ENCODE peak calls at places on chromosome 11, in five cellular contexts. D is heart left ventricle, S is osteocyte, J is GM12865, P is GM13977. O is an unnamed sample.

GRCh38 chr11:77065878-77066228 is 918 bp upstream of the CAPN5 start:
- DNase-seq in D (no peak), S (no peak), J (peak), P (no peak), O (peak)

GRCh38 chr11:60169264-60169915 is 13.5 kb downstream of the MS4A6A start:
- DNase-seq in D (no peak), S (no peak), J (peak), P (no peak), O (no peak)

GRCh38 chr11:105648762-105649161 is 38.9 kb downstream of the GRIA4 start:
- DNase-seq in D (no peak), S (no peak), J (no peak), P (no peak), O (no peak)

GRCh38 chr11:108592591-108593213 is 866 bp downstream of the EXPH5 start:
- DNase-seq in D (no peak), S (no peak), J (peak), P (peak), O (peak)

GRCh38 chr11:16809901-16810668 is 71.6 kb downstream of the C11orf58 start:
- DNase-seq in D (peak), S (no peak), J (no peak), P (no peak), O (no peak)

GRCh38 chr11:62359475-62359874 is 22.2 kb downstream of the ASRGL1 start:
- DNase-seq in D (no peak), S (no peak), J (no peak), P (no peak), O (no peak)

GRCh38 chr11:22192642-22193347 is at the start of gene ANO5:
- DNase-seq in D (peak), S (peak), J (peak), P (peak), O (peak)

GRCh38 chr11:44030276-44030932 is 17.4 kb upstream of the ACCSL start:
- DNase-seq in D (peak), S (peak), J (no peak), P (no peak), O (peak)

GRCh38 chr11:128890543-128891409 is at the start of gene KCNJ5:
- DNase-seq in D (peak), S (no peak), J (no peak), P (no peak), O (no peak)
- TF ChIP-seq CTCF in D (peak), S (no peak), J (no peak), P (no peak), O (no peak)

DNA sequence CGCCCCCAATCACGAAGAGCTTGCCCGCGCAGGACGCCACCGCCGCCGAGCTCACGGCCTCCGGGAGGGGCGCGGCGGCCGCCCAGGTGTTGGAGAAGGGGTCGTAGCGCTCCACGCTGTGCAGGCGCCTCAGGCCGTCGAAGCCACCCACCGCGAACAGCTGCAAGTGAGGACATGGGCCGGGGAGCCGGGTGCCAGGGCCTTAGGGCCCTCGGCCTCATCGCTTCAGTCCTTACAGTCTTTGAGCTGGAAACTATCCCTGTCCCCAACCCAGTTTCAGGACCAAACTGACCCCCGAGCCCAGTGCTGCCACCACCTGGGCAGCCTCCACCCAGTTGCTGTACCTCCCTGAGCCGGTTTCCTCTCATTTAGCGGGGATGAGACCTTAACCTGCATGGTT is 7.6 kb downstream of the KLHL35 start:
- DNase-seq in D (no peak), S (no peak), J (no peak), P (no peak), O (no peak)
- TF ChIP-seq CTCF in D (no peak), S (peak), J (no peak), P (peak), O (peak)

GRCh38 chr11:46524201-46524600 is 69.6 kb downstream of the AMBRA1 start:
- DNase-seq in D (no peak), S (no peak), J (no peak), P (no peak), O (no peak)

GRCh38 chr11:46523290-46523689 is 70.5 kb downstream of the AMBRA1 start:
- DNase-seq in D (no peak), S (no peak), J (no peak), P (no peak), O (no peak)

GRCh38 chr11:46520971-46521745 is 72.7 kb downstream of the AMBRA1 start:
- DNase-seq in D (no peak), S (no peak), J (no peak), P (no peak), O (no peak)

GRCh38 chr11:46521947-46522681 is 71.7 kb downstream of the AMBRA1 start:
- DNase-seq in D (no peak), S (no peak), J (no peak), P (no peak), O (no peak)

DNA sequence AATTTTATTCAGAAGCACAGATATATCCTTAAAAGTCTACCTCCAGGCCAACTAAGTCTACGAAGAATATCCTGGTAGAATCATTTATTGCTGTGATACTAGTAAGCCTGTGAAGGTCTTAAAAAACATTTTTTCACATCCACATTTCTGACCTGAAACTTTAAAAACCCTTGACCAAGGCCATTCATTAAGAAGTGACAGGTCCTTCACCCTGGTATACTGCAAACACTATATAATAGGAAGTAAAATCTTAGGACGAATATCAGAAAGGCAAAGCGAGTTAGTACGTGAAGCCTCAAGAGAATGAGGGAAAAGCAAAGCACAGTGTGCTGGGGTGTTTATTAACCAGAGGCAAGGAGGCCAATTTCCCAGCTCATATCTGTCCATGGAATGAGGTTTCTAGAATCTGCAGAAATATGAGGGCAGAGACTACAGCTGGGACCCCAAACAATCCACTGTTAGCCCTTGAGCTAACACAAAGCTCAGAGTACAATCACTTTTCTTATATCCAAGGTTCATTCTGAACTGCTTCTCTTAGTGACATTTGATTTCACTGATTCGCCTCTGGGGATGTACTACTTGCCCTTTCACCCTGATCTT is 71.0 kb downstream of the AMBRA1 start:
- DNase-seq in D (no peak), S (no peak), J (no peak), P (no peak), O (no peak)
- TF ChIP-seq CTCF in D (no peak), S (no peak), J (no peak), P (no peak), O (peak)

DNA sequence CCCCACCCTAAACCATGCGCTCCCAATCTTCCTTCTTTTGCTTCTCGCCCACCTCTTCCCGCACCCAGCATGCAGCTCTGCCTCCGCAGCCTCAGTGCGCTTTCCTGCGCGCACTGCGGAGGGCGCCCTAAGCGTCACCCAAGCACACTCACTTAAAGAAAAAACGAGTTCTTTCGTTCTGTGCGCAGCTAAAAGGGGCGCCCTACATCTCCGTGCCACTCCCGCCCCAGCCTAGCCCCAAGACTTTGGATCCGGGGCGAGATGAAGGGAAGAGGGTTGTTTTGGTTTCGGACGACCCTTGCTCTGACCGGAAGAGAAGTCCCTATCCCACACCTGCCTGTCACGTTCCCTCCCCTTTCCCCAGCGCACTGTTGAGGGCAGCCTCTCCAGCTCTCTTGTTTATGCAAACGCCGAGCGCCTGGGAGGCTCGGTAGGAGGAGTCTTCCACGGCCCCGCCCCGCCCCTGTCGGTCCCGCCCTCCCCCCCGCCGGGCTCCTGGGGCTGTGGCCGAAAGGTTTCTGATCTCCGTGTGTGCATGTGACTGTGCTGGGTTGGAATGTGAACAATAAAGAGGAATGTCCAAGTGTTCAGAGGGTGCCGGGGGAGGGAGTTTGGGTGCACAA is 5.3 kb downstream of the VSIG2 start:
- DNase-seq in D (peak), S (no peak), J (peak), P (peak), O (no peak)
- TF ChIP-seq CTCF in D (peak), S (peak), J (peak), P (peak), O (peak)

DNA sequence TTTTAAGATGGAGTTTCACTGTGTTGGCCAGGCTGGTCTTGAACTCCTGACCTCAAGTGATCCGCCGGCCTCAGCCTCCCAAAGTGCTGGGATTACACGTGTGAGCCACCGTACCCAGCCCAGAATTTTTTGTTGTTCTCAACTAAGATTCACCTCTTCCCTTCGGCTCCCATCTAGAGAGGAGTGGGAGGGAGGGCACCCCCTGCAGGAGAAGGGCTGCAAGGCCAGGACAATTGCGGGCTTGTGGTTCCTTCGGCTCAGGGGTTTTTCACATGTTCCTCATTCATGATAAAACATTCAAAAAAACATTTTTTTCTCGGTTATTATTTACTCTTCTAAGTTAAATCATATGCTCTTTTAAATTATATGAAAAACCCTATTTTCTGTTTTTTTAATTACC is 201.1 kb upstream of the LRRC4C start:
- DNase-seq in D (no peak), S (no peak), J (no peak), P (no peak), O (no peak)
- TF ChIP-seq CTCF in D (no peak), S (no peak), J (peak), P (peak), O (peak)

GRCh38 chr11:133347988-133348387 is 184.3 kb downstream of the OPCML start:
- DNase-seq in D (no peak), S (no peak), J (no peak), P (no peak), O (no peak)

GRCh38 chr11:133354069-133354468 is 178.2 kb downstream of the OPCML start:
- DNase-seq in D (no peak), S (no peak), J (no peak), P (no peak), O (no peak)

GRCh38 chr11:133355095-133355494 is 177.2 kb downstream of the OPCML start:
- DNase-seq in D (no peak), S (no peak), J (no peak), P (no peak), O (no peak)

DNA sequence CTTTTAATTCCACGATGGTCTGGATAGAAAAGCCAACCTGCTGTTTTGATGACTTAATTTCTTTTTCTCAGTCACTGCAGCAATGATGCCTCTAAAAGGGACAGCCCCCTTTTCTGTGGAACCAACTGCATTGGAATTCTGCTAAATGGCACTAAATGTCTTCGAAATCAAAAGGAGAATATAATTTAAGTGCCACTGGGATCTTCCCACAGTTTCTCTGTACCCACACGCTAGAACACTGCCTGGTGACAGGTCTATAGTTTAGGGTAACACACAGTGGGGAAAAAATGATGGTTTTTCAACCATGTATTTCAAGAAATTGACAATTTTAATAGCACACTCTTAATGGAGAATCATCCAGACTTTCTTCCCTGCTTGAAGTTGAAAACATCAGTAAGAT is 182.3 kb downstream of the OPCML start:
- DNase-seq in D (no peak), S (no peak), J (no peak), P (no peak), O (no peak)
- TF ChIP-seq CTCF in D (no peak), S (no peak), J (no peak), P (no peak), O (no peak)

GRCh38 chr11:116826751-116827431 is 2.8 kb upstream of the APOC3 start:
- DNase-seq in D (no peak), S (no peak), J (no peak), P (no peak), O (no peak)

GRCh38 chr11:116829525-116830183 is at the start of gene APOC3:
- DNase-seq in D (no peak), S (no peak), J (no peak), P (no peak), O (no peak)

GRCh38 chr11:116830184-116830912 is 641 bp downstream of the APOC3 start:
- DNase-seq in D (no peak), S (no peak), J (no peak), P (no peak), O (no peak)

GRCh38 chr11:116827461-116827860 is 2.2 kb upstream of the APOC3 start:
- DNase-seq in D (no peak), S (no peak), J (no peak), P (no peak), O (no peak)

DNA sequence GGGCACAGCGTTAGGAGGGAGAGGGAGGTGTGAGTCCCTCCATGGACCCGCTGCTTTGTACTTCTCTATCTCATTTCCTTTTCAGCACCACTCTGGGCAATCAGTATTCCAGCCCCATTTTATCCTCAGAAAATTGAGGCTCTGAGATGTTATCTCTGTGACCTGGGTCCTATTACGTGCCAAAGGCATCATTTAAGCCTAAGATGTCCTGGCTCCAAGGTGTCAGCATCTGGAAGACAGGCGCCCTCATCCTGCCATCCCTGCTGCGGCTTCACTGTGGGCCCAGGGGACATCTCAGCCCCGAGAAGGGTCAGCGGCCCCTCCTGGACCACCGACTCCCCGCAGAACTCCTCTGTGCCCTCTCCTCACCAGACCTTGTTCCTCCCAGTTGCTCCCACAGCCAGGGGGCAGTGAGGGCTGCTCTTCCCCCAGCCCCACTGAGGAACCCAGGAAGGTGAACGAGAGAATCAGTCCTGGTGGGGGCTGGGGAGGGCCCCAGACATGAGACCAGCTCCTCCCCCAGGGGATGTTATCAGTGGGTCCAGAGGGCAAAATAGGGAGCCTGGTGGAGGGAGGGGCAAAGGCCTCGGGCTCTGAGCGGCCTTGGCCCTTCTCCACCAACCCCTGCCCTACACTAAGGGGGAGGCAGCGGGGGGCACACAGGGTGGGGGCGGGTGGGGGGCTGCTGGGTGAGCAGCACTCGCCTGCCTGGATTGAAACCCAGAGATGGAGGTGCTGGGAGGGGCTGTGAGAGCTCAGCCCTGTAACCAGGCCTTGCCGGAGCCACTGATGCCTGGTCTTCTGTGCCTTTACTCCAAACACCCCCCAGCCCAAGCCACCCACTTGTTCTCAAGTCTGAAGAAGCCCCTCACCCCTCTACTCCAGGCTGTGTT is 829 bp upstream of the APOC3 start:
- DNase-seq in D (no peak), S (no peak), J (no peak), P (no peak), O (no peak)
- TF ChIP-seq CTCF in D (no peak), S (no peak), J (no peak), P (no peak), O (no peak)